ENCODE peak calls at places on chromosome 6, in four cellular contexts. U is ACHN; G is iPS DF 19.7; O is naive thymus-derived CD8-positive, alpha-beta T cell. K is an unnamed sample.

GRCh38 chr6:22320750-22321149 is 23.9 kb upstream of the PRL start:
- DNase-seq in U (peak; percentile 91), G (no peak), O (no peak), K (no peak)

GRCh38 chr6:24720604-24721460 is 1.9 kb upstream of the C6orf62 start:
- DNase-seq in U (peak; percentile 99), G (peak; percentile 97), O (peak; percentile 98), K (peak; percentile 99)

GRCh38 chr6:155936551-155936950 is 480.9 kb upstream of the NOX3 start:
- DNase-seq in U (no peak), G (no peak), O (no peak), K (no peak)

GRCh38 chr6:170443151-170443662 is 109.9 kb downstream of the PSMB1 start:
- DNase-seq in U (no peak), G (no peak), O (no peak), K (no peak)

GRCh38 chr6:54899986-54900385 is 53.4 kb downstream of the FAM83B start:
- DNase-seq in U (no peak), G (no peak), O (no peak), K (no peak)

GRCh38 chr6:317068-317451 is 24.8 kb downstream of the DUSP22 start:
- DNase-seq in U (no peak), G (no peak), O (no peak), K (no peak)

GRCh38 chr6:119333707-119334295 is 15.8 kb downstream of the MAN1A1 start:
- DNase-seq in U (peak; percentile 19), G (no peak), O (no peak), K (no peak)

GRCh38 chr6:53056273-53056672 is 8.9 kb upstream of the FBXO9 start:
- DNase-seq in U (no peak), G (no peak), O (no peak), K (no peak)

GRCh38 chr6:163415620-163416379 is 1.3 kb downstream of the QKI start:
- DNase-seq in U (peak; percentile 57), G (no peak), O (peak; percentile 61), K (no peak)

GRCh38 chr6:37131104-37131959 is 38.6 kb upstream of the PIM1 start:
- DNase-seq in U (peak; percentile 31), G (no peak), O (no peak), K (no peak)

GRCh38 chr6:161079566-161080262 is 88.1 kb downstream of the MAP3K4 start:
- DNase-seq in U (no peak), G (no peak), O (no peak), K (no peak)

GRCh38 chr6:55212147-55212546 is 37.8 kb downstream of the HCRTR2 start:
- DNase-seq in U (no peak), G (no peak), O (no peak), K (no peak)

GRCh38 chr6:146931214-146931613 is 273.0 kb upstream of the STXBP5 start:
- DNase-seq in U (no peak), G (no peak), O (peak; percentile 3), K (no peak)

GRCh38 chr6:16438677-16439615 is 200.6 kb downstream of the GMPR start:
- DNase-seq in U (peak; percentile 46), G (no peak), O (no peak), K (no peak)

GRCh38 chr6:75249837-75250236 is 6.2 kb upstream of the COX7A2 start:
- DNase-seq in U (no peak), G (no peak), O (no peak), K (no peak)

GRCh38 chr6:39899540-39900295 is 34.5 kb downstream of the MOCS1 start:
- DNase-seq in U (no peak), G (no peak), O (no peak), K (no peak)

GRCh38 chr6:47789553-47789952 is 7.7 kb downstream of the OPN5 start:
- DNase-seq in U (no peak), G (peak; percentile 73), O (no peak), K (peak; percentile 23)

GRCh38 chr6:1527098-1527497 is 82.6 kb upstream of the FOXC1 start:
- DNase-seq in U (no peak), G (peak; percentile 30), O (no peak), K (peak; percentile 48)

GRCh38 chr6:93787841-93788240 is 368.5 kb upstream of the EPHA7 start:
- DNase-seq in U (peak; percentile 85), G (no peak), O (no peak), K (no peak)

GRCh38 chr6:122709922-122710512 is 69.5 kb upstream of the FABP7 start:
- DNase-seq in U (no peak), G (no peak), O (no peak), K (no peak)

GRCh38 chr6:150588862-150589499 is 10.7 kb upstream of the PLEKHG1 start:
- DNase-seq in U (no peak), G (no peak), O (no peak), K (no peak)

GRCh38 chr6:36722879-36723278 is 25.3 kb downstream of the RAB44 start:
- DNase-seq in U (no peak), G (no peak), O (no peak), K (no peak)

GRCh38 chr6:137734005-137734874 is 132.8 kb upstream of the TNFAIP3 start:
- DNase-seq in U (no peak), G (no peak), O (no peak), K (no peak)

GRCh38 chr6:105112577-105112976 is 67.2 kb downstream of the POPDC3 start:
- DNase-seq in U (no peak), G (no peak), O (no peak), K (no peak)

GRCh38 chr6:52820198-52820597 is 16.6 kb upstream of the GSTA1 start:
- DNase-seq in U (no peak), G (no peak), O (no peak), K (no peak)

GRCh38 chr6:150680510-150680909 is 80.8 kb downstream of the PLEKHG1 start:
- DNase-seq in U (no peak), G (no peak), O (no peak), K (no peak)

GRCh38 chr6:157755752-157756411 is 67.2 kb upstream of the SNX9 start:
- DNase-seq in U (no peak), G (no peak), O (peak; percentile 73), K (no peak)

GRCh38 chr6:54737247-54737646 is 109.3 kb upstream of the FAM83B start:
- DNase-seq in U (no peak), G (peak; percentile 7), O (no peak), K (peak; percentile 9)

GRCh38 chr6:63923139-63923739 is 287.6 kb downstream of the PHF3 start:
- DNase-seq in U (peak; percentile 39), G (no peak), O (peak; percentile 15), K (no peak)

GRCh38 chr6:40355532-40355931 is 231.6 kb downstream of the LRFN2 start:
- DNase-seq in U (no peak), G (no peak), O (no peak), K (no peak)

GRCh38 chr6:26415036-26415614 is 13.1 kb downstream of the BTN3A1 start:
- DNase-seq in U (no peak), G (no peak), O (no peak), K (no peak)

GRCh38 chr6:10369896-10370295 is 45.0 kb downstream of the TFAP2A start:
- DNase-seq in U (no peak), G (no peak), O (no peak), K (no peak)

GRCh38 chr6:137416376-137417109 is 77.7 kb downstream of the OLIG3 start:
- DNase-seq in U (no peak), G (no peak), O (no peak), K (no peak)

GRCh38 chr6:154435400-154435945 is 75.0 kb downstream of the CNKSR3 start:
- DNase-seq in U (no peak), G (no peak), O (no peak), K (no peak)

GRCh38 chr6:50976907-50977306 is 158.2 kb downstream of the TFAP2B start:
- DNase-seq in U (no peak), G (no peak), O (no peak), K (no peak)

GRCh38 chr6:2871102-2871501 is 29.4 kb upstream of the SERPINB1 start:
- DNase-seq in U (no peak), G (no peak), O (no peak), K (no peak)

GRCh38 chr6:44022671-44023352 is 104.4 kb downstream of the MRPL14 start:
- DNase-seq in U (no peak), G (no peak), O (no peak), K (no peak)